ENCODE peak calls at places on chromosomes 3 and 15, in ten cellular contexts. P is MM.1S, R is PC-9, B is fibroblast of lung, Y is GM23338, X is neural progenitor cell, H is mammary epithelial cell, D is OCI-LY7, A is HCT116, C is K562. F is an unnamed sample.

GRCh38 chr15:29740692-29741311 is 81.5 kb downstream of the TJP1 start:
- DNase-seq in P (peak; percentile 70), R (no peak), B (no peak), Y (peak; percentile 20), X (no peak), H (no peak), D (peak; percentile 49), A (no peak), C (no peak), F (no peak)

GRCh38 chr3:135083179-135083578 is 288.1 kb downstream of the EPHB1 start:
- DNase-seq in P (no peak), R (no peak), B (no peak), Y (no peak), X (no peak), H (no peak), D (no peak), A (no peak), C (no peak), F (no peak)

GRCh38 chr15:81299630-81300273 is 24.2 kb downstream of the STARD5 start:
- DNase-seq in P (no peak), R (no peak), B (no peak), Y (no peak), X (no peak), H (no peak), D (no peak), A (no peak), C (no peak), F (no peak)

GRCh38 chr3:47517937-47518336 is 4.4 kb upstream of the ELP6 start:
- DNase-seq in P (no peak), R (no peak), B (no peak), Y (no peak), X (no peak), H (no peak), D (no peak), A (no peak), C (no peak), F (peak; percentile 8)

GRCh38 chr15:63038926-63039673 is 3.4 kb upstream of the TPM1 start:
- DNase-seq in P (no peak), R (peak; percentile 58), B (no peak), Y (no peak), X (no peak), H (peak; percentile 84), D (no peak), A (no peak), C (no peak), F (peak; percentile 90)

GRCh38 chr15:78372880-78373279 is 32.7 kb downstream of the CRABP1 start:
- DNase-seq in P (no peak), R (no peak), B (no peak), Y (peak; percentile 41), X (no peak), H (no peak), D (no peak), A (peak; percentile 21), C (peak; percentile 27), F (no peak)

GRCh38 chr15:75170711-75171341 is 30.9 kb upstream of the C15orf39 start:
- DNase-seq in P (no peak), R (peak; percentile 86), B (peak; percentile 25), Y (no peak), X (no peak), H (peak; percentile 82), D (no peak), A (no peak), C (no peak), F (no peak)

GRCh38 chr3:194808709-194809108 is 123.0 kb downstream of the FAM43A start:
- DNase-seq in P (no peak), R (no peak), B (no peak), Y (no peak), X (no peak), H (peak; percentile 96), D (no peak), A (no peak), C (no peak), F (no peak)

GRCh38 chr15:31571676-31572075 is 245.0 kb downstream of the KLF13 start:
- DNase-seq in P (no peak), R (no peak), B (peak; percentile 39), Y (no peak), X (no peak), H (no peak), D (no peak), A (no peak), C (no peak), F (peak; percentile 76)

GRCh38 chr3:70227437-70227836 is 85.0 kb downstream of the MDFIC2 start:
- DNase-seq in P (no peak), R (no peak), B (no peak), Y (no peak), X (no peak), H (no peak), D (no peak), A (no peak), C (no peak), F (no peak)

GRCh38 chr15:73051402-73051810 is 857 bp upstream of the NEO1 start:
- DNase-seq in P (no peak), R (no peak), B (no peak), Y (no peak), X (no peak), H (peak; percentile 10), D (no peak), A (no peak), C (peak; percentile 31), F (no peak)

DNA sequence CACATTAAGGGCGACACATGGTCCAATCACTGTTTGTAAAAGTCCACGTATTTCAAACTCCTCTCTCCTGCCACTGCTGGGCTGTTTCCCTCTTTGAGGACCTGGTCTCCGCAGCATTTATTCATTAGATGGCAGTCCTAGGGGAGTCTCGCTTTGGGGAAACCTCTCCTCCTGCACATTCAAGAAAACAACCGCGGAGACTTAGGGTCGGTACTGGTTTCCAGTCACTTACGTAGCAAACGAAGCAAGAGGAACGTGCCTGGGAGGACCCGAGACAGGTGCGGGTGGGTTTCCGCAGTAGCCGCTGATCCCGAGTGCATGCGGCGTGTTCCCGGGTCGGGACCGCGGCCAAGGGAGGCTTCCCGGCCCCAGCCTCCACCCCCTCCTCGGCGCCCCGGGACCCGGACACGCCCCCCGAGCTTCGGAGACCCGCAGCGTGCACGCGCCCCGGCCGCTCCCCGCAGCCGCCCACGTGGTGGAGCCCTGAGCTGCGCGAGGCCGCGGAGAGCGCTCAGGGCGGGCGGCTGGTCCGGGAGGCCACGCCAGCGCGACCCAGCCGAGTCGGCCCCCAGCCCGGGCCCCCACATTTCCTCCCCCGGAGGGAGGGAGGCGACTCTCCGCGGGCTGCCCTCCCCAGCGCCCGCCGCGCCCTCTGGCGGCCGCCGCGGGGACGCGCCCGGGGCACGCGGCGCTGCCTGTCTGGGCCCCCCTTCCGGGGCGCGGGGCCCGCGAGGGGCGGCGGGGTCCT is 1.1 kb upstream of the IGF1R start:
- DNase-seq in P (peak; percentile 85), R (peak; percentile 57), B (peak; percentile 64), Y (peak; percentile 90), X (peak; percentile 95), H (peak; percentile 47), D (peak; percentile 81), A (peak; percentile 22), C (peak; percentile 86), F (peak; percentile 95)
- TF ChIP-seq CTCF in P (no peak), R (no peak), B (no peak), Y (peak; percentile 45), X (peak; percentile 59), H (peak; percentile 41), D (peak; percentile 54), A (peak; percentile 25), C (peak; percentile 44), F (no peak)

GRCh38 chr15:52143862-52144261 is 31.3 kb upstream of the BCL2L10 start:
- DNase-seq in P (no peak), R (no peak), B (peak; percentile 41), Y (peak; percentile 22), X (no peak), H (peak; percentile 35), D (no peak), A (no peak), C (peak; percentile 20), F (peak; percentile 94)
- H2AFZ ChIP-seq in P (no peak overlapping the region), R (no peak overlapping the region), B (no peak overlapping the region), Y (no peak overlapping the region), X (no peak overlapping the region), H (no peak overlapping the region), D (no peak overlapping the region), A (no peak overlapping the region), C (peak overlapping the region; percentile 43), F (no peak overlapping the region)

GRCh38 chr3:34837848-34838741 is 801.2 kb upstream of the ARPP21 start:
- DNase-seq in P (no peak), R (no peak), B (no peak), Y (no peak), X (no peak), H (no peak), D (no peak), A (no peak), C (no peak), F (no peak)

GRCh38 chr3:34843479-34843870 is 795.9 kb upstream of the ARPP21 start:
- DNase-seq in P (no peak), R (no peak), B (no peak), Y (no peak), X (peak; percentile 7), H (no peak), D (no peak), A (no peak), C (no peak), F (no peak)

DNA sequence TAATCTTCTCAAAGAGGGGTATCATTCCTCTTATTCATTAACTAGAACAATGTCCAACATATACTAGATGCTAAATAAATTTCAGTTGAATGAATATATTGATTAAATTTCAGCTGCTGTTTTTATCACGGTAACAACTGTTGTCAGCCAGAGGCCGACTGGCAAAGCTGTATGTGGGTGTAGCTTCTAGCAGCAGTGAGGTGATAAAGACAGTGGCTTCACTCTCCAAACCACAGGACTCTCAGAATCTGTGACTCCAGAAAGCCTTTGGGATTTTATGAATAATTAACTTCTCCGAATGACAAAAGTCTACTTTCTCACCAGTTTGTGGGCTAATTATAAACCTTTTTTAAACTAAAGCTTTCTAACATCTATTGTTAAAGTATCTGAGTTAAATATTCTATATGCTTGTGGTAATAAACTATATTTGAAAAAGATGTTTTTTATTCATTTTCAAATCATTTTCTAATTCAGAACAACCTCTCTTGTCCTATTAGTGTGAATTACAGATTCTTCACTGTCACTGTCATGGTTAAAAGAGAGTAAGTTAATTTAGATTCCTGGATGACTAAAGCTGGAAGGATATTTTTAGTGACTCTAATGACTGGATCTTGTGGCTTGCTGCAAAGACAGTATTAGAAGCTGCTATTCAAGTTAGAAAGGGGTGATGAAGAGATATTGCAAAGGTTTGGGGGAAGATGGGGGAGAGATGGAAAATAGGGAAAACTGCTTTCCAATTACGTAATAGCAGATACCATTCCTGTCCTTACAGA is 796.4 kb upstream of the ARPP21 start:
- DNase-seq in P (no peak), R (no peak), B (no peak), Y (peak; percentile 36), X (peak; percentile 4), H (no peak), D (no peak), A (no peak), C (no peak), F (no peak)
- H3K4me2 ChIP-seq in P (no peak overlapping the region), R (no peak overlapping the region), B (no peak overlapping the region), Y (no peak overlapping the region), X (peak overlapping the region; percentile 11), H (no peak overlapping the region), D (no peak overlapping the region), A (no peak overlapping the region), C (no peak overlapping the region), F (no peak overlapping the region)

DNA sequence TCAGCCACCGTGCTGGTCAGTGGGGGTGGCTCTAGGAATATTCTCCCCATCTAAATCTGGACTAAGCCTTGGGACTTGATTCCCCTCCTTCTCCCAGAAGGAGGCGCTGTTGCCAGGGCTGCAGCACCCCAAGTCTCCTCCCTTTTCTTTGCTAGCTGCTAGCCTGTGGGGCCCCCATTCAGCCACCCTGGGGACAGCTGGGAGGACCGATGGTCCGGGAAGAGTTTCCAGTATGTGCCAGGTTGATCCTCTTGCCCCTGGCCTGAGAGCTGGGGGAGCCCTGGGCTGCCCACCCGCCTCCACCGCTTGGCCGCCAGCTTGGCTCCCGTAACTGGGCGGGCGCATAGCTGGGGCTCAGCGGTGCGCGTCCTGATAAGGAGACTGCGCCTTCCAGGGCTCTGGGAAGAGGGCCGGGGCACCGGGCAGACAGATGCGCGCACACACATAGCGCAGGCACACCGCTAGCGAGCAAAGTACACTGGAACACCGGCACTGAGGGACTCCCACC is 4.2 kb downstream of the SMAD6 start:
- DNase-seq in P (no peak), R (no peak), B (peak; percentile 35), Y (no peak), X (peak; percentile 78), H (no peak), D (no peak), A (no peak), C (peak; percentile 60), F (peak; percentile 95)
- TF ChIP-seq CTCF in P (no peak), R (peak; percentile 22), B (peak; percentile 51), Y (peak; percentile 61), X (peak; percentile 52), H (peak; percentile 22), D (peak; percentile 71), A (peak; percentile 60), C (peak; percentile 76), F (peak; percentile 76)

F was measured in osteoblast.